ENCODE peak calls at places on chromosomes 2 and 18, in nine cellular contexts. O is H9, M is pancreas, H is sigmoid colon, J is transverse colon, V is neuronal stem cell, P is tibial nerve, K is body of pancreas, R is IMR-90. S is an unnamed sample. For H3K4me1, the result is how much of the 10 kb centered on the place peaks cover.

GRCh38 chr2:59339121-59339836 is 1098.2 kb upstream of the FANCL start:
- DNase-seq in O (no peak), M (no peak), H (no peak), J (no peak), V (no peak), P (no peak), K (no peak), R (no peak), S (no peak)

GRCh38 chr2:187989925-187990623 is 301.6 kb upstream of the GULP1 start:
- DNase-seq in O (no peak), M (no peak), H (no peak), J (no peak), V (no peak), P (no peak), K (no peak), R (no peak), S (peak)

GRCh38 chr2:137380610-137381009 is 583.7 kb upstream of the HNMT start:
- DNase-seq in O (no peak), M (no peak), H (no peak), J (no peak), V (no peak), P (no peak), K (no peak), R (no peak), S (no peak)

GRCh38 chr2:158932246-158932645 is 36.2 kb upstream of the TANC1 start:
- DNase-seq in O (no peak), M (no peak), H (no peak), J (no peak), V (no peak), P (no peak), K (no peak), R (no peak), S (no peak)

GRCh38 chr2:776517-776916 is 99.3 kb upstream of the TMEM18 start:
- DNase-seq in O (no peak), M (no peak), H (no peak), J (no peak), V (no peak), P (no peak), K (no peak), R (no peak), S (no peak)

GRCh38 chr2:26988165-26988879 is 17.9 kb downstream of the MAPRE3 start:
- DNase-seq in O (no peak), M (no peak), H (no peak), J (no peak), V (no peak), P (no peak), K (no peak), R (peak), S (no peak)

GRCh38 chr2:224263571-224264043 is 138.3 kb downstream of the FAM124B start:
- DNase-seq in O (no peak), M (no peak), H (no peak), J (no peak), V (no peak), P (no peak), K (no peak), R (peak), S (no peak)

GRCh38 chr2:202337133-202337532 is 39.0 kb upstream of the BMPR2 start:
- DNase-seq in O (no peak), M (no peak), H (no peak), J (no peak), V (no peak), P (no peak), K (no peak), R (no peak), S (no peak)

GRCh38 chr2:48512071-48512470 is 17.9 kb upstream of the STON1 start:
- DNase-seq in O (no peak), M (no peak), H (no peak), J (no peak), V (no peak), P (no peak), K (no peak), R (no peak), S (no peak)

GRCh38 chr2:46780411-46780800 is 135.2 kb downstream of the MCFD2 start:
- DNase-seq in O (no peak), M (no peak), H (peak), J (peak), V (no peak), P (no peak), K (no peak), R (no peak), S (no peak)

GRCh38 chr2:86263956-86264355 is 64.7 kb downstream of the MRPL35 start:
- DNase-seq in O (no peak), M (no peak), H (no peak), J (no peak), V (no peak), P (no peak), K (no peak), R (no peak), S (no peak)

GRCh38 chr2:205758051-205758450 is 75.8 kb downstream of the NRP2 start:
- DNase-seq in O (no peak), M (no peak), H (peak), J (no peak), V (no peak), P (no peak), K (no peak), R (peak), S (no peak)

GRCh38 chr2:180890781-180891180 is 89.6 kb upstream of the UBE2E3 start:
- DNase-seq in O (no peak), M (no peak), H (no peak), J (no peak), V (no peak), P (no peak), K (no peak), R (peak), S (no peak)

GRCh38 chr2:90069290-90069894 is 1377.9 kb downstream of the RPIA start:
- DNase-seq in O (no peak), M (peak), H (no peak), J (peak), V (peak), P (no peak), K (peak), R (no peak), S (no peak)

GRCh38 chr2:51649366-51649765 is 617.4 kb upstream of the NRXN1 start:
- DNase-seq in O (no peak), M (no peak), H (no peak), J (no peak), V (no peak), P (no peak), K (no peak), R (no peak), S (no peak)

GRCh38 chr2:96873651-96874096 is 3.8 kb upstream of the SEMA4C start:
- DNase-seq in O (no peak), M (peak), H (peak), J (peak), V (no peak), P (peak), K (no peak), R (no peak), S (no peak)
- H3K4me1 ChIP-seq in O (under half), M (under half), H (under half), J (under half), V (under half), P (under half), K (under half), R (under half), S (under half)

DNA sequence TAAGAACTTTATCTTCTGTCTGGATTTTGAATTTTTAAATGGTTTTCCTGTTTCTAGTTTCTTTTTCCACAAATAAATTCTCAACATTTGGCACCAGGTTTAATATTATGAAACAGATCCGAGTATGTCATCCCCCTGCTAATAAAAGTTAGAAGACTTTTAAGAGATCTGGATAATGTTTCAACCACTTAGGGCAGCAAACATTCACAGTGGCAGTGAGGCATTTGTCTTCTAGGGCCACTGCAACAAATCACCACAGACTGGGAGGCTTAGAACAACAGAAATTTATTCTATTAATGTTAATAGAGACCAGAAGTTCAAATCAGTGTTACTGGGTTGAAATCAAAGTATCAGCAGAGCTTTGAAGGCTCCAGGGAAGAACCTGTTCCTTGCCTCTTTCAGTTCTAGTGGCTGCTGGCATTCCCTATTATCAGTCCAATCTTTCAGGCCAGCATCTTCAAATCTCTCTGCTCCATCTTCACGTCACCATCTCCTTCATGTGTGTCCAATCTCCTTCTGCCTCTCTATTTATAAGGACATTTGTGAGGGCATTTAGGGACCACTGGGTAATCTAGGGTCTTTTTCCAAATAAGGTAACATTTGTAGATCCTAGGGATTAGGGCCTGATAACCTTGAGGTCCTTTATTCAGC is 23.4 kb downstream of the ACSL3 start:
- DNase-seq in O (no peak), M (no peak), H (no peak), J (no peak), V (no peak), P (no peak), K (no peak), R (no peak), S (no peak)
- H3K27ac ChIP-seq in O (no peak), M (no peak), H (peak), J (no peak), V (no peak), P (peak), K (no peak), R (no peak), S (no peak)

GRCh38 chr2:68248361-68248760 is 4.0 kb downstream of the PPP3R1 start:
- DNase-seq in O (no peak), M (no peak), H (no peak), J (no peak), V (no peak), P (no peak), K (no peak), R (no peak), S (no peak)

GRCh38 chr2:68245672-68246071 is 6.7 kb downstream of the PPP3R1 start:
- DNase-seq in O (no peak), M (no peak), H (no peak), J (no peak), V (no peak), P (no peak), K (no peak), R (no peak), S (no peak)

GRCh38 chr2:68240446-68240845 is 11.9 kb downstream of the PPP3R1 start:
- DNase-seq in O (no peak), M (no peak), H (no peak), J (no peak), V (no peak), P (no peak), K (no peak), R (no peak), S (no peak)

GRCh38 chr2:68245066-68245465 is 7.3 kb downstream of the PPP3R1 start:
- DNase-seq in O (no peak), M (no peak), H (no peak), J (no peak), V (no peak), P (no peak), K (no peak), R (no peak), S (no peak)

DNA sequence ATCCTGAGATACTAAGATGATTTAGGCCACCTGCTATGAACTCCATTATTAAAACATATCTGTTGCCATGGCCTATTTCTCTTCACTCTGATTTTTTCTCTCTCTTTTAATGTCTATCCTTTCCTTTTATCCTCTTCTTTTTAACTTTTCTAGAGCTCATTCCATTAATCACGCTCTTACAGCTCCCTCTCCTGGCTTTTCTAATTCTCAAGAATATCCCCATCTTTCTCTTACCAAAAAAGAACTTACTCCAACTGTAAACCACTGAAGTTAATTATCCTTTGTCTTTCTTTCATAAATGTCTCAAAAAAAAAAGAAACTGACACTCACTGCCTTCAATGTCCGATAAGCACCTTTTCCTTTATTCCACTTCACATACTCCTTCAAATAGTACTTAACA is 7.9 kb downstream of the PPP3R1 start:
- DNase-seq in O (no peak), M (no peak), H (no peak), J (no peak), V (no peak), P (no peak), K (no peak), R (no peak), S (no peak)
- H3K4me1 ChIP-seq in O (under half), M (under half), H (half or more), J (under half), V (under half), P (half or more), K (half or more), R (under half), S (half or more)

GRCh38 chr2:100832885-100833284 is 12.9 kb downstream of the NPAS2 start:
- DNase-seq in O (no peak), M (no peak), H (peak), J (peak), V (no peak), P (no peak), K (peak), R (peak), S (no peak)

GRCh38 chr2:100831831-100832230 is 11.9 kb downstream of the NPAS2 start:
- DNase-seq in O (no peak), M (no peak), H (peak), J (no peak), V (no peak), P (no peak), K (peak), R (no peak), S (no peak)

GRCh38 chr2:100835253-100835652 is 15.3 kb downstream of the NPAS2 start:
- DNase-seq in O (no peak), M (no peak), H (no peak), J (no peak), V (no peak), P (no peak), K (no peak), R (no peak), S (no peak)

GRCh38 chr2:100833330-100833729 is 13.4 kb downstream of the NPAS2 start:
- DNase-seq in O (no peak), M (no peak), H (no peak), J (no peak), V (no peak), P (no peak), K (peak), R (no peak), S (no peak)

GRCh38 chr2:100834221-100834620 is 14.3 kb downstream of the NPAS2 start:
- DNase-seq in O (no peak), M (no peak), H (no peak), J (no peak), V (no peak), P (no peak), K (peak), R (no peak), S (no peak)
- H3K27ac ChIP-seq in O (no peak), M (peak), H (no peak), J (no peak), V (no peak), P (no peak), K (peak), R (no peak), S (no peak)

GRCh38 chr18:22470511-22471181 is 52.9 kb upstream of the CTAGE1 start:
- DNase-seq in O (no peak), M (no peak), H (no peak), J (no peak), V (no peak), P (no peak), K (peak), R (peak), S (no peak)
- H3K4me1 ChIP-seq in O (under half), M (under half), H (under half), J (under half), V (under half), P (under half), K (half or more), R (under half), S (under half)

GRCh38 chr2:105974800-105975199 is 219.3 kb downstream of the UXS1 start:
- DNase-seq in O (no peak), M (no peak), H (no peak), J (no peak), V (no peak), P (no peak), K (no peak), R (no peak), S (peak)

GRCh38 chr2:105972226-105972625 is 221.9 kb downstream of the UXS1 start:
- DNase-seq in O (no peak), M (no peak), H (no peak), J (no peak), V (no peak), P (no peak), K (no peak), R (no peak), S (no peak)

GRCh38 chr2:105977212-105977611 is 216.9 kb downstream of the UXS1 start:
- DNase-seq in O (no peak), M (no peak), H (no peak), J (no peak), V (no peak), P (no peak), K (no peak), R (peak), S (no peak)

GRCh38 chr2:105977807-105978206 is 216.3 kb downstream of the UXS1 start:
- DNase-seq in O (no peak), M (no peak), H (no peak), J (no peak), V (no peak), P (no peak), K (no peak), R (no peak), S (no peak)
- H3K27ac ChIP-seq in O (no peak), M (no peak), H (no peak), J (no peak), V (no peak), P (no peak), K (no peak), R (no peak), S (no peak)